ENCODE peak calls at places on chromosomes 5 and 9, in six cellular contexts. One of them, this sample, is unnamed.

GRCh38 chr5:469752-470483 is 26.9 kb downstream of the EXOC3 start:
- DNase-seq in NCI-H1105: no peak
- DNase-seq in cardiac septum: no peak
- DNase-seq in NCI-H1092: no peak
- DNase-seq in iPS DF 19.7: no peak
- DNase-seq in amniotic stem cell: no peak
- DNase-seq in this sample: no peak

GRCh38 chr5:97778451-97778850 is 595.4 kb upstream of the RIOK2 start:
- DNase-seq in cardiac septum: no peak
- DNase-seq in NCI-H1092: no peak
- DNase-seq in NCI-H1105: no peak
- DNase-seq in iPS DF 19.7: no peak
- DNase-seq in amniotic stem cell: no peak
- DNase-seq in this sample: no peak

GRCh38 chr5:36240779-36241635 is 718 bp downstream of the NADK2 start:
- DNase-seq in NCI-H1105: peak; percentile 26
- DNase-seq in iPS DF 19.7: no peak
- DNase-seq in cardiac septum: peak; percentile 79
- DNase-seq in amniotic stem cell: peak; percentile 51
- DNase-seq in NCI-H1092: peak; percentile 21
- DNase-seq in this sample: no peak

GRCh38 chr5:59034498-59035186 is 451.8 kb downstream of the RAB3C start:
- DNase-seq in amniotic stem cell: peak; percentile 3
- DNase-seq in NCI-H1105: no peak
- DNase-seq in cardiac septum: no peak
- DNase-seq in iPS DF 19.7: no peak
- DNase-seq in NCI-H1092: no peak
- DNase-seq in this sample: no peak

GRCh38 chr5:180431932-180432331 is 62.2 kb upstream of the CNOT6 start:
- DNase-seq in amniotic stem cell: no peak
- DNase-seq in NCI-H1105: no peak
- DNase-seq in iPS DF 19.7: no peak
- DNase-seq in cardiac septum: no peak
- DNase-seq in NCI-H1092: no peak
- DNase-seq in this sample: no peak

GRCh38 chr5:54234304-54234938 is 76.0 kb downstream of the ARL15 start:
- DNase-seq in NCI-H1105: no peak
- DNase-seq in iPS DF 19.7: no peak
- DNase-seq in amniotic stem cell: peak; percentile 34
- DNase-seq in NCI-H1092: no peak
- DNase-seq in cardiac septum: no peak
- DNase-seq in this sample: peak; percentile 18

GRCh38 chr5:54115768-54116403 is 194.5 kb downstream of the ARL15 start:
- DNase-seq in cardiac septum: no peak
- DNase-seq in iPS DF 19.7: no peak
- DNase-seq in amniotic stem cell: no peak
- DNase-seq in NCI-H1092: no peak
- DNase-seq in NCI-H1105: no peak
- DNase-seq in this sample: no peak

GRCh38 chr9:3434594-3434993 is 91.2 kb downstream of the RFX3 start:
- DNase-seq in NCI-H1092: no peak
- DNase-seq in iPS DF 19.7: no peak
- DNase-seq in NCI-H1105: no peak
- DNase-seq in amniotic stem cell: no peak
- DNase-seq in cardiac septum: no peak
- DNase-seq in this sample: no peak

GRCh38 chr5:95892784-95893354 is 68.8 kb downstream of the ELL2 start:
- DNase-seq in NCI-H1092: no peak
- DNase-seq in cardiac septum: no peak
- DNase-seq in amniotic stem cell: no peak
- DNase-seq in NCI-H1105: no peak
- DNase-seq in iPS DF 19.7: no peak
- DNase-seq in this sample: no peak

GRCh38 chr5:38765461-38765861 is 80.4 kb upstream of the OSMR start:
- DNase-seq in amniotic stem cell: no peak
- DNase-seq in cardiac septum: no peak
- DNase-seq in NCI-H1105: no peak
- DNase-seq in iPS DF 19.7: no peak
- DNase-seq in NCI-H1092: no peak
- DNase-seq in this sample: no peak

GRCh38 chr5:66324357-66324756 is 180.3 kb downstream of the SREK1 start:
- DNase-seq in cardiac septum: peak; percentile 79
- DNase-seq in iPS DF 19.7: no peak
- DNase-seq in NCI-H1092: peak; percentile 4
- DNase-seq in amniotic stem cell: no peak
- DNase-seq in NCI-H1105: peak; percentile 59
- DNase-seq in this sample: no peak